ENCODE peak calls at places on chromosome 20, in four cellular contexts. Y, C, D and J are unnamed samples.

GRCh38 chr20:24736131-24736843 is 212.8 kb upstream of the CST7 start:
- DNase-seq in Y (no peak), C (no peak), D (no peak), J (no peak)

GRCh38 chr20:11958852-11959251 is 41.2 kb downstream of the BTBD3 start:
- DNase-seq in C (no peak), D (no peak), Y (no peak), J (no peak)

GRCh38 chr20:25057234-25058050 is 497 bp downstream of the ACSS1 start:
- DNase-seq in Y (peak), C (peak), D (peak), J (peak)

GRCh38 chr20:21713470-21713869 is 8.0 kb downstream of the PAX1 start:
- DNase-seq in Y (no peak), C (no peak), D (no peak), J (no peak)

GRCh38 chr20:41453006-41453950 is 86.7 kb upstream of the EMILIN3 start:
- DNase-seq in Y (no peak), D (no peak), C (no peak), J (no peak)

GRCh38 chr20:33162753-33163152 is 5.2 kb upstream of the BPIFA2 start:
- DNase-seq in D (peak), C (peak), Y (no peak), J (no peak)

GRCh38 chr20:17786221-17786718 is 86.5 kb downstream of the BANF2 start:
- DNase-seq in D (no peak), C (no peak), Y (no peak), J (no peak)

GRCh38 chr20:32855387-32855786 is 3.3 kb upstream of the EFCAB8 start:
- DNase-seq in D (no peak), C (no peak), Y (no peak), J (no peak)

GRCh38 chr20:51540585-51540984 is 1.9 kb downstream of the NFATC2 start:
- DNase-seq in D (no peak), Y (no peak), C (no peak), J (peak)

GRCh38 chr20:51363378-51363777 is 179.1 kb downstream of the NFATC2 start:
- DNase-seq in D (no peak), Y (no peak), C (no peak), J (no peak)

GRCh38 chr20:44187054-44187762 is at the start of gene JPH2:
- DNase-seq in Y (no peak), D (peak), C (peak), J (no peak)

GRCh38 chr20:41182296-41183212 is 45.2 kb downstream of the PLCG1 start:
- DNase-seq in C (peak), D (peak), Y (peak), J (no peak)

GRCh38 chr20:38143238-38143645 is 21.8 kb downstream of the TGM2 start:
- DNase-seq in Y (no peak), C (no peak), D (no peak), J (no peak)

GRCh38 chr20:17605131-17605660 is 35.3 kb downstream of the DSTN start:
- DNase-seq in D (peak), C (no peak), Y (no peak), J (no peak)

GRCh38 chr20:16760431-16761304 is 12.5 kb downstream of the OTOR start:
- DNase-seq in C (no peak), D (peak), Y (no peak), J (no peak)

GRCh38 chr20:4513720-4514119 is 208.0 kb upstream of the PRND start:
- DNase-seq in D (no peak), Y (no peak), C (no peak), J (no peak)

GRCh38 chr20:46423882-46424482 is 17.6 kb upstream of the ELMO2 start:
- DNase-seq in D (no peak), C (no peak), Y (no peak), J (no peak)

GRCh38 chr20:3407426-3408250 is at the start of gene DNAAF9:
- DNase-seq in C (peak), D (peak), Y (peak), J (peak)

GRCh38 chr20:52231230-52231746 is 39.7 kb upstream of the ZFP64 start:
- DNase-seq in C (no peak), D (no peak), Y (no peak), J (no peak)

GRCh38 chr20:60598528-60598927 is 640.3 kb downstream of the CDH26 start:
- DNase-seq in D (no peak), C (no peak), Y (no peak), J (no peak)

GRCh38 chr20:24840121-24840713 is 108.9 kb upstream of the CST7 start:
- DNase-seq in C (no peak), Y (no peak), D (no peak), J (no peak)

GRCh38 chr20:6715350-6716063 is 52.0 kb upstream of the BMP2 start:
- DNase-seq in D (no peak), C (no peak), Y (no peak), J (no peak)

GRCh38 chr20:44938637-44939036 is 21.6 kb downstream of the TOMM34 start:
- DNase-seq in C (no peak), Y (no peak), D (no peak), J (no peak)

GRCh38 chr20:32484221-32485125 is 100.7 kb downstream of the NOL4L start:
- DNase-seq in C (peak), D (peak), Y (no peak), J (no peak)

GRCh38 chr20:53920647-53921245 is 149.6 kb downstream of the BCAS1 start:
- DNase-seq in D (no peak), C (no peak), Y (no peak), J (no peak)

GRCh38 chr20:49603209-49603627 is 35.3 kb upstream of the PTGIS start:
- DNase-seq in Y (no peak), D (no peak), C (no peak), J (peak)

GRCh38 chr20:31809656-31810055 is 9.5 kb upstream of the MYLK2 start:
- DNase-seq in D (no peak), C (no peak), Y (no peak), J (no peak)

GRCh38 chr20:13800728-13801134 is 15.9 kb downstream of the NDUFAF5 start:
- DNase-seq in Y (peak), D (peak), C (peak), J (no peak)

GRCh38 chr20:37755665-37756064 is 61.8 kb downstream of the CTNNBL1 start:
- DNase-seq in Y (no peak), C (no peak), D (no peak), J (no peak)

GRCh38 chr20:46651091-46651962 is at the start of gene SLC13A3:
- DNase-seq in D (peak), C (no peak), Y (no peak), J (no peak)

GRCh38 chr20:19079536-19080299 is 132.7 kb upstream of the SLC24A3 start:
- DNase-seq in D (no peak), Y (no peak), C (no peak), J (no peak)

GRCh38 chr20:36491901-36492617 is 49.3 kb upstream of the MYL9 start:
- DNase-seq in C (no peak), D (no peak), Y (no peak), J (no peak)

GRCh38 chr20:7742479-7742878 is 197.8 kb downstream of the HAO1 start:
- DNase-seq in D (peak), C (no peak), Y (no peak), J (no peak)

GRCh38 chr20:3681931-3682820 is at the start of gene ADAM33:
- DNase-seq in Y (peak), C (no peak), D (peak), J (no peak)

GRCh38 chr20:45343867-45344721 is 4.1 kb downstream of the SDC4 start:
- DNase-seq in C (peak), Y (no peak), D (peak), J (peak)

GRCh38 chr20:43853174-43853803 is 61.4 kb upstream of the TOX2 start:
- DNase-seq in C (no peak), Y (no peak), D (no peak), J (no peak)

GRCh38 chr20:63430891-63431290 is 41.6 kb downstream of the KCNQ2 start:
- DNase-seq in D (no peak), C (no peak), Y (no peak), J (no peak)
- TF ChIP-seq POLR2A in D (no peak), C (no peak), Y (no peak), J (no peak)

DNA sequence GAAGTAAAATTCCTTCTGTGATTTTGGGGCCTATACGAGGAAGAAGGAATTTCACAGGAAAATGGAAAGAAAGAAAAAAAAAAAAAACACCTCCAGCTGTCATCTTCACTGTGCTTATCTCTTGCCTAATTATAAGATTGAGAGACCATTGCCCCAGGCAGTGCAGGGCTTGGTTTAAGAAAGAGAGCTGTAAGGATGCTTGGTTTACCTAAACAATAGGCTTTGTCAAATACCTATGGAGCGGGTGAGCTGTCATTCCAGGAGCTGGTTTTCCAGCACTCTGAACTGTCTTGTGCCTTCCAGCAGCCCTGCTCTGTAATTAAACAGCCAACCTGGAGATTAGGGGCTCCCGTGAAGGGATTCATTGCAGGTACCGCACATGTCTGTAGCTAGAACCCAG is 137.8 kb downstream of the EDN3 start:
- DNase-seq in D (no peak), C (no peak), Y (no peak), J (no peak)
- TF ChIP-seq POLR2A in D (no peak), C (no peak), Y (no peak), J (no peak)

GRCh38 chr20:62382306-62383198 is 4.4 kb upstream of the RPS21 start:
- DNase-seq in Y (peak), C (peak), D (peak), J (peak)

GRCh38 chr20:62377615-62378085 is 9.3 kb upstream of the RPS21 start:
- DNase-seq in Y (no peak), C (no peak), D (peak), J (no peak)

GRCh38 chr20:62378215-62378614 is 8.7 kb upstream of the RPS21 start:
- DNase-seq in Y (no peak), C (no peak), D (no peak), J (no peak)

GRCh38 chr20:62381842-62382241 is 5.1 kb upstream of the RPS21 start:
- DNase-seq in C (no peak), Y (no peak), D (no peak), J (no peak)

GRCh38 chr20:62381202-62381797 is 5.6 kb upstream of the RPS21 start:
- DNase-seq in Y (no peak), C (peak), D (no peak), J (peak)
- TF ChIP-seq POLR2A in Y (no peak), C (peak), D (no peak), J (no peak)

GRCh38 chr20:34824026-34824860 is 1.2 kb downstream of the NCOA6 start:
- DNase-seq in Y (peak), D (peak), C (peak), J (peak)

GRCh38 chr20:34829191-34829590 is 3.7 kb upstream of the NCOA6 start:
- DNase-seq in C (no peak), D (no peak), Y (no peak), J (no peak)

GRCh38 chr20:34820805-34821578 is 4.5 kb downstream of the NCOA6 start:
- DNase-seq in C (no peak), Y (no peak), D (no peak), J (no peak)

GRCh38 chr20:34825530-34826362 is at the start of gene NCOA6:
- DNase-seq in C (peak), Y (peak), D (peak), J (peak)

GRCh38 chr20:34824861-34825529 is 456 bp downstream of the NCOA6 start:
- DNase-seq in Y (peak), D (peak), C (peak), J (peak)
- TF ChIP-seq POLR2A in Y (peak), D (no peak), C (no peak), J (peak)

GRCh38 chr20:63701329-63702035 is 5.0 kb downstream of the TNFRSF6B start:
- DNase-seq in Y (no peak), D (no peak), C (peak), J (no peak)

GRCh38 chr20:63703471-63703975 is 4.3 kb downstream of the ARFRP1 start:
- DNase-seq in Y (no peak), C (no peak), D (no peak), J (no peak)

GRCh38 chr20:63702751-63703470 is 4.9 kb downstream of the ARFRP1 start:
- DNase-seq in C (peak), Y (no peak), D (no peak), J (no peak)

GRCh38 chr20:63701051-63701328 is 4.5 kb downstream of the TNFRSF6B start:
- DNase-seq in D (no peak), Y (no peak), C (no peak), J (no peak)

GRCh38 chr20:63702036-63702665 is 5.6 kb downstream of the ARFRP1 start:
- DNase-seq in Y (no peak), D (no peak), C (peak), J (no peak)
- TF ChIP-seq POLR2A in Y (no peak), D (no peak), C (no peak), J (no peak)